ENCODE peak calls at places on chromosomes 1 and 21, in five cellular contexts. B, H, K, F and A are unnamed samples.

GRCh38 chr1:179955318-179955638 is 668 bp downstream of the CEP350 start:
- DNase-seq in F (peak), B (peak), H (no peak), K (no peak), A (peak)

GRCh38 chr1:160375788-160376524 is 9.1 kb downstream of the NHLH1 start:
- DNase-seq in K (peak), H (no peak), F (peak), B (peak), A (no peak)

GRCh38 chr1:43834280-43835140 is 99.1 kb upstream of the ARTN start:
- DNase-seq in F (peak), K (no peak), B (peak), H (peak), A (no peak)

GRCh38 chr1:187033721-187034120 is 205.0 kb downstream of the PLA2G4A start:
- DNase-seq in H (no peak), F (no peak), K (no peak), B (no peak), A (no peak)

GRCh38 chr1:182406006-182406405 is 5.5 kb upstream of the TEDDM1 start:
- DNase-seq in B (no peak), H (no peak), K (no peak), F (no peak), A (no peak)

GRCh38 chr1:211613108-211613947 is 34.4 kb upstream of the SLC30A1 start:
- DNase-seq in H (no peak), B (peak), K (no peak), F (peak), A (peak)

GRCh38 chr1:35646043-35646442 is 4.7 kb upstream of the PSMB2 start:
- DNase-seq in F (peak), B (peak), H (no peak), K (no peak), A (no peak)

GRCh38 chr21:36079010-36079649 is 9.3 kb downstream of the CBR1 start:
- DNase-seq in F (no peak), B (no peak), H (no peak), K (peak), A (no peak)

GRCh38 chr1:3174487-3175247 is 105.7 kb downstream of the PRDM16 start:
- DNase-seq in K (no peak), H (peak), B (no peak), F (peak), A (no peak)

GRCh38 chr1:246726881-246727280 is 2.7 kb downstream of the SCCPDH start:
- DNase-seq in B (no peak), K (no peak), F (no peak), H (no peak), A (no peak)

GRCh38 chr21:38531142-38531541 is 32.9 kb upstream of the ERG start:
- DNase-seq in F (no peak), H (no peak), B (no peak), K (no peak), A (no peak)

GRCh38 chr1:219526074-219526473 is 86.8 kb downstream of the ZC3H11B start:
- DNase-seq in F (no peak), H (no peak), K (no peak), B (no peak), A (no peak)

GRCh38 chr1:106620521-106620954 is 435.9 kb upstream of the PRMT6 start:
- DNase-seq in K (no peak), B (peak), H (peak), F (peak), A (no peak)

GRCh38 chr1:226845624-226846023 is 24.8 kb upstream of the PSEN2 start:
- DNase-seq in H (no peak), K (no peak), B (no peak), F (no peak), A (no peak)

GRCh38 chr1:82775402-82776000 is 974.8 kb downstream of the ADGRL2 start:
- DNase-seq in B (peak), F (peak), K (no peak), H (peak), A (no peak)

GRCh38 chr1:212718499-212718898 is 18.9 kb upstream of the BATF3 start:
- DNase-seq in H (no peak), F (peak), B (peak), K (no peak), A (peak)

GRCh38 chr1:24946861-24947658 is 17.0 kb upstream of the RUNX3 start:
- DNase-seq in F (peak), K (peak), B (peak), H (no peak), A (peak)

GRCh38 chr1:33815061-33815460 is 48.8 kb upstream of the HMGB4 start:
- DNase-seq in F (peak), H (no peak), K (no peak), B (peak), A (peak)

GRCh38 chr1:234617986-234618725 is 8.2 kb upstream of the IRF2BP2 start:
- DNase-seq in H (no peak), B (peak), K (no peak), F (peak), A (peak)

GRCh38 chr1:160261526-160261877 is 847 bp downstream of the DCAF8 start:
- DNase-seq in H (no peak), K (peak), B (peak), F (peak), A (peak)

GRCh38 chr1:155093938-155094621 is 15.4 kb downstream of the EFNA3 start:
- DNase-seq in B (peak), K (no peak), H (peak), F (peak), A (peak)

GRCh38 chr1:119966681-119967080 is 70.4 kb upstream of the ADAM30 start:
- DNase-seq in H (no peak), F (no peak), B (no peak), K (no peak), A (no peak)

GRCh38 chr1:12608311-12608957 is 9.6 kb downstream of the DHRS3 start:
- DNase-seq in F (no peak), H (no peak), K (no peak), B (no peak), A (no peak)

GRCh38 chr1:25737151-25737550 is 62.8 kb upstream of the SELENON start:
- DNase-seq in K (no peak), B (no peak), F (no peak), H (peak), A (no peak)

GRCh38 chr1:117696567-117696966 is 90.7 kb downstream of the TENT5C start:
- DNase-seq in K (no peak), F (peak), H (no peak), B (no peak), A (peak)

GRCh38 chr1:167863921-167864279 is 50.0 kb downstream of the ADCY10 start:
- DNase-seq in H (no peak), K (no peak), B (no peak), F (no peak), A (no peak)

GRCh38 chr1:94799201-94799600 is 21.0 kb upstream of the SLC44A3 start:
- DNase-seq in K (no peak), B (no peak), F (peak), H (no peak), A (peak)

GRCh38 chr1:51755437-51755836 is 123.1 kb downstream of the NRDC start:
- DNase-seq in B (no peak), K (no peak), F (no peak), H (no peak), A (no peak)

GRCh38 chr1:209405183-209405823 is 178.2 kb upstream of the CAMK1G start:
- DNase-seq in F (peak), K (no peak), H (no peak), B (peak), A (peak)

GRCh38 chr1:15152318-15153183 is 996 bp upstream of the TMEM51 start:
- DNase-seq in K (no peak), F (peak), H (peak), B (peak), A (peak)

GRCh38 chr1:111754964-111755320 is 759 bp upstream of the DDX20 start:
- DNase-seq in F (peak), B (peak), H (peak), K (peak), A (peak)

GRCh38 chr1:27455166-27455811 is 34.7 kb downstream of the WASF2 start:
- DNase-seq in F (no peak), K (no peak), H (no peak), B (no peak), A (no peak)